ENCODE peak calls at places on chromosome 16, in four cellular contexts. One of them, this sample, is unnamed.

GRCh38 chr16:72399811-72400210 is 227.9 kb upstream of the PMFBP1 start:
- DNase-seq in right atrium auricular region: no peak
- DNase-seq in GM23338: no peak
- DNase-seq in CD4-positive, alpha-beta T cell: no peak
- DNase-seq in this sample: no peak

GRCh38 chr16:70635356-70636016 is 10.9 kb upstream of the IL34 start:
- DNase-seq in right atrium auricular region: no peak
- DNase-seq in GM23338: peak
- DNase-seq in CD4-positive, alpha-beta T cell: no peak
- DNase-seq in this sample: no peak

GRCh38 chr16:27720731-27721547 is 171.0 kb downstream of the KATNIP start:
- DNase-seq in right atrium auricular region: no peak
- DNase-seq in GM23338: no peak
- DNase-seq in CD4-positive, alpha-beta T cell: no peak
- DNase-seq in this sample: peak

GRCh38 chr16:11727945-11728543 is 14.6 kb downstream of the TXNDC11 start:
- DNase-seq in right atrium auricular region: no peak
- DNase-seq in GM23338: no peak
- DNase-seq in CD4-positive, alpha-beta T cell: no peak
- DNase-seq in this sample: no peak

GRCh38 chr16:55056585-55057520 is 126.2 kb downstream of the IRX5 start:
- DNase-seq in right atrium auricular region: no peak
- DNase-seq in GM23338: peak
- DNase-seq in CD4-positive, alpha-beta T cell: no peak
- DNase-seq in this sample: peak

GRCh38 chr16:84890427-84890826 is 70.6 kb downstream of the CRISPLD2 start:
- DNase-seq in right atrium auricular region: no peak
- DNase-seq in GM23338: no peak
- DNase-seq in CD4-positive, alpha-beta T cell: no peak
- DNase-seq in this sample: no peak

GRCh38 chr16:81511371-81511770 is 66.8 kb downstream of the CMIP start:
- DNase-seq in right atrium auricular region: no peak
- DNase-seq in GM23338: no peak
- DNase-seq in CD4-positive, alpha-beta T cell: no peak
- DNase-seq in this sample: no peak

GRCh38 chr16:56616608-56617211 is 8.3 kb downstream of the MT2A start:
- DNase-seq in right atrium auricular region: no peak
- DNase-seq in GM23338: no peak
- DNase-seq in CD4-positive, alpha-beta T cell: no peak
- DNase-seq in this sample: no peak

GRCh38 chr16:89971495-89972243 is 23.1 kb downstream of the DEF8 start:
- DNase-seq in right atrium auricular region: no peak
- DNase-seq in GM23338: no peak
- DNase-seq in CD4-positive, alpha-beta T cell: peak
- DNase-seq in this sample: no peak

GRCh38 chr16:88379694-88380040 is 3.1 kb upstream of the ZNF469 start:
- DNase-seq in right atrium auricular region: no peak
- DNase-seq in GM23338: no peak
- DNase-seq in CD4-positive, alpha-beta T cell: no peak
- DNase-seq in this sample: no peak

GRCh38 chr16:84419730-84420129 is 51.4 kb downstream of the ATP2C2 start:
- DNase-seq in right atrium auricular region: no peak
- DNase-seq in GM23338: no peak
- DNase-seq in CD4-positive, alpha-beta T cell: no peak
- DNase-seq in this sample: no peak

GRCh38 chr16:19266774-19267173 is 18.8 kb upstream of the CLEC19A start:
- DNase-seq in right atrium auricular region: no peak
- DNase-seq in GM23338: no peak
- DNase-seq in CD4-positive, alpha-beta T cell: no peak
- DNase-seq in this sample: no peak

GRCh38 chr16:11796227-11797165 is 562 bp downstream of the ZC3H7A start:
- DNase-seq in right atrium auricular region: peak
- DNase-seq in GM23338: peak
- DNase-seq in CD4-positive, alpha-beta T cell: peak
- DNase-seq in this sample: peak

GRCh38 chr16:30786936-30787612 is at the start of gene ZNF629:
- DNase-seq in right atrium auricular region: peak
- DNase-seq in GM23338: peak
- DNase-seq in CD4-positive, alpha-beta T cell: no peak
- DNase-seq in this sample: peak

GRCh38 chr16:11980167-11980844 is 3.8 kb downstream of the SNX29 start:
- DNase-seq in right atrium auricular region: no peak
- DNase-seq in GM23338: no peak
- DNase-seq in CD4-positive, alpha-beta T cell: no peak
- DNase-seq in this sample: no peak

GRCh38 chr16:82947675-82948074 is 320.9 kb downstream of the CDH13 start:
- DNase-seq in right atrium auricular region: no peak
- DNase-seq in GM23338: no peak
- DNase-seq in CD4-positive, alpha-beta T cell: no peak
- DNase-seq in this sample: no peak

GRCh38 chr16:52851211-52851740 is 201.4 kb downstream of the CHD9NB start:
- DNase-seq in right atrium auricular region: no peak
- DNase-seq in GM23338: no peak
- DNase-seq in CD4-positive, alpha-beta T cell: no peak
- DNase-seq in this sample: no peak

GRCh38 chr16:66375451-66375850 is 9.0 kb downstream of the CDH5 start:
- DNase-seq in right atrium auricular region: no peak
- DNase-seq in GM23338: no peak
- DNase-seq in CD4-positive, alpha-beta T cell: no peak
- DNase-seq in this sample: no peak

GRCh38 chr16:88424536-88425230 is 28.4 kb upstream of the ZFPM1 start:
- DNase-seq in right atrium auricular region: no peak
- DNase-seq in GM23338: no peak
- DNase-seq in CD4-positive, alpha-beta T cell: no peak
- DNase-seq in this sample: no peak

GRCh38 chr16:29994613-29995329 is 646 bp downstream of the HIRIP3 start:
- DNase-seq in right atrium auricular region: no peak
- DNase-seq in GM23338: no peak
- DNase-seq in CD4-positive, alpha-beta T cell: no peak
- DNase-seq in this sample: peak

GRCh38 chr16:75424096-75424762 is 9.1 kb downstream of the CFDP1 start:
- DNase-seq in right atrium auricular region: no peak
- DNase-seq in GM23338: no peak
- DNase-seq in CD4-positive, alpha-beta T cell: no peak
- DNase-seq in this sample: no peak

GRCh38 chr16:30515275-30515674 is 11.1 kb downstream of the ZNF768 start:
- DNase-seq in right atrium auricular region: no peak
- DNase-seq in GM23338: no peak
- DNase-seq in CD4-positive, alpha-beta T cell: no peak
- DNase-seq in this sample: no peak

GRCh38 chr16:15770107-15770506 is 86.7 kb downstream of the MYH11 start:
- DNase-seq in right atrium auricular region: peak
- DNase-seq in GM23338: no peak
- DNase-seq in CD4-positive, alpha-beta T cell: no peak
- DNase-seq in this sample: no peak

GRCh38 chr16:75591001-75591852 is 25.0 kb downstream of the GABARAPL2 start:
- DNase-seq in right atrium auricular region: peak
- DNase-seq in GM23338: peak
- DNase-seq in CD4-positive, alpha-beta T cell: no peak
- DNase-seq in this sample: no peak

GRCh38 chr16:88856122-88856827 is 472 bp downstream of the GALNS start:
- DNase-seq in right atrium auricular region: no peak
- DNase-seq in GM23338: peak
- DNase-seq in CD4-positive, alpha-beta T cell: peak
- DNase-seq in this sample: no peak

GRCh38 chr16:12507366-12507765 is 296.3 kb downstream of the CPPED1 start:
- DNase-seq in right atrium auricular region: no peak
- DNase-seq in GM23338: no peak
- DNase-seq in CD4-positive, alpha-beta T cell: no peak
- DNase-seq in this sample: no peak

GRCh38 chr16:88433632-88434352 is 19.3 kb upstream of the ZFPM1 start:
- DNase-seq in right atrium auricular region: no peak
- DNase-seq in GM23338: no peak
- DNase-seq in CD4-positive, alpha-beta T cell: no peak
- DNase-seq in this sample: no peak

GRCh38 chr16:85057212-85057889 is 29.8 kb downstream of the KIAA0513 start:
- DNase-seq in right atrium auricular region: no peak
- DNase-seq in GM23338: peak
- DNase-seq in CD4-positive, alpha-beta T cell: no peak
- DNase-seq in this sample: peak

GRCh38 chr16:24302636-24303035 is 46.5 kb downstream of the CACNG3 start:
- DNase-seq in right atrium auricular region: no peak
- DNase-seq in GM23338: no peak
- DNase-seq in CD4-positive, alpha-beta T cell: no peak
- DNase-seq in this sample: no peak

GRCh38 chr16:80693553-80693952 is 110.8 kb downstream of the CDYL2 start:
- DNase-seq in right atrium auricular region: no peak
- DNase-seq in GM23338: no peak
- DNase-seq in CD4-positive, alpha-beta T cell: no peak
- DNase-seq in this sample: no peak

GRCh38 chr16:73364413-73364812 is 316.5 kb upstream of the ZFHX3 start:
- DNase-seq in right atrium auricular region: no peak
- DNase-seq in GM23338: no peak
- DNase-seq in CD4-positive, alpha-beta T cell: no peak
- DNase-seq in this sample: no peak

GRCh38 chr16:13896543-13897182 is 23.3 kb upstream of the ERCC4 start:
- DNase-seq in right atrium auricular region: no peak
- DNase-seq in GM23338: peak
- DNase-seq in CD4-positive, alpha-beta T cell: no peak
- DNase-seq in this sample: no peak

GRCh38 chr16:78235168-78235800 is 135.8 kb downstream of the WWOX start:
- DNase-seq in right atrium auricular region: peak
- DNase-seq in GM23338: peak
- DNase-seq in CD4-positive, alpha-beta T cell: peak
- DNase-seq in this sample: peak

GRCh38 chr16:88692861-88693260 is 6.6 kb upstream of the SNAI3 start:
- DNase-seq in right atrium auricular region: no peak
- DNase-seq in GM23338: no peak
- DNase-seq in CD4-positive, alpha-beta T cell: no peak
- DNase-seq in this sample: no peak

GRCh38 chr16:65524997-65525396 is 403.1 kb upstream of the CDH11 start:
- DNase-seq in right atrium auricular region: no peak
- DNase-seq in GM23338: no peak
- DNase-seq in CD4-positive, alpha-beta T cell: no peak
- DNase-seq in this sample: no peak

DNA sequence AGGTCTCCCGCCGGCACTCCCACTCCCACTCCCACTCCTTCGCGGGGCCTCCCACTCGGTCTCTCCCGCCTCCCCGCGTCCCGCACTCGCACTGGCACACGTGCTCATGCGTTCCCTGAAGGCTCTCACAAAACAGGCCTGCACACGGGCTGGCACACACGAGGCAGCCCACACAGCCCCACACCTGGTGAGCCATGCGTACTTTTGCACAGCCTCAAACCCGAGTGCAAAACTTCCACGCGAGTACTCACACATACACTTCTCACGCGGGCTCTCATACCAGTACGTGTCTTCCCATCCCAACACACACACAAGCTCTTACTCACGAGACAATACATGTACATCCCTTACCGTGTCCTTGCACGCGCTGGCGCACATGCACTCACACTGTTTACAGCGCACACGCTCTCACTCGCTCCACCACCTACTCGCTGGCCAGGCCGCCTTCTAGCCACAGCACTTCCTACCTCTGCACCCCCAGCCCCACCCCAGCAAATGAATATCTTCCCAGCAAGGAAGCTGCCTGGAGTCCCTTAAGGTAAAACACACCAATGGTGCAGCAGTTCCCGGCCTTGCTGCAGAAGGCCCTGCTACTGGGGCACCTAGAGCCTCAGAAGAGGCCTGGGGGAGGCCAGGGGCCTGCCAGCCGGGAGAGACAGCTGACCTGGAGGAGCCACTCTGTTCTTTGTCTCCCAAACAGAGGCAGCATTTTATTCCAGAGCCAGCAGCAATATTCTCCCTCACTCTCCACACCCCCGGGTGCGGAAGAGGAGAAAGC is 533 bp upstream of the KIFC3 start:
- DNase-seq in right atrium auricular region: no peak
- DNase-seq in GM23338: peak
- DNase-seq in CD4-positive, alpha-beta T cell: no peak
- DNase-seq in this sample: peak
- H3K27ac ChIP-seq in right atrium auricular region: peak
- H3K27ac ChIP-seq in GM23338: no peak
- H3K27ac ChIP-seq in CD4-positive, alpha-beta T cell: no peak
- H3K27ac ChIP-seq in this sample: peak

GRCh38 chr16:46756772-46757171 is 8.6 kb upstream of the MYLK3 start:
- DNase-seq in right atrium auricular region: no peak
- DNase-seq in GM23338: no peak
- DNase-seq in CD4-positive, alpha-beta T cell: no peak
- DNase-seq in this sample: no peak

GRCh38 chr16:46762583-46762982 is 14.4 kb upstream of the MYLK3 start:
- DNase-seq in right atrium auricular region: no peak
- DNase-seq in GM23338: no peak
- DNase-seq in CD4-positive, alpha-beta T cell: no peak
- DNase-seq in this sample: no peak

GRCh38 chr16:46759309-46759708 is 11.2 kb upstream of the MYLK3 start:
- DNase-seq in right atrium auricular region: no peak
- DNase-seq in GM23338: no peak
- DNase-seq in CD4-positive, alpha-beta T cell: no peak
- DNase-seq in this sample: no peak

GRCh38 chr16:46753015-46753414 is 4.9 kb upstream of the MYLK3 start:
- DNase-seq in right atrium auricular region: no peak
- DNase-seq in GM23338: no peak
- DNase-seq in CD4-positive, alpha-beta T cell: no peak
- DNase-seq in this sample: no peak

GRCh38 chr16:46757339-46758050 is 9.4 kb upstream of the MYLK3 start:
- DNase-seq in right atrium auricular region: peak
- DNase-seq in GM23338: peak
- DNase-seq in CD4-positive, alpha-beta T cell: no peak
- DNase-seq in this sample: no peak
- TF ChIP-seq CTCF in right atrium auricular region: no peak
- TF ChIP-seq CTCF in GM23338: no peak
- TF ChIP-seq CTCF in CD4-positive, alpha-beta T cell: no peak
- TF ChIP-seq CTCF in this sample: no peak

GRCh38 chr16:2930236-2930635 is 18.5 kb downstream of the FLYWCH1 start:
- DNase-seq in right atrium auricular region: no peak
- DNase-seq in GM23338: no peak
- DNase-seq in CD4-positive, alpha-beta T cell: no peak
- DNase-seq in this sample: no peak
- H3K27ac ChIP-seq in right atrium auricular region: no peak
- H3K27ac ChIP-seq in GM23338: no peak
- H3K27ac ChIP-seq in CD4-positive, alpha-beta T cell: no peak
- H3K27ac ChIP-seq in this sample: no peak

DNA sequence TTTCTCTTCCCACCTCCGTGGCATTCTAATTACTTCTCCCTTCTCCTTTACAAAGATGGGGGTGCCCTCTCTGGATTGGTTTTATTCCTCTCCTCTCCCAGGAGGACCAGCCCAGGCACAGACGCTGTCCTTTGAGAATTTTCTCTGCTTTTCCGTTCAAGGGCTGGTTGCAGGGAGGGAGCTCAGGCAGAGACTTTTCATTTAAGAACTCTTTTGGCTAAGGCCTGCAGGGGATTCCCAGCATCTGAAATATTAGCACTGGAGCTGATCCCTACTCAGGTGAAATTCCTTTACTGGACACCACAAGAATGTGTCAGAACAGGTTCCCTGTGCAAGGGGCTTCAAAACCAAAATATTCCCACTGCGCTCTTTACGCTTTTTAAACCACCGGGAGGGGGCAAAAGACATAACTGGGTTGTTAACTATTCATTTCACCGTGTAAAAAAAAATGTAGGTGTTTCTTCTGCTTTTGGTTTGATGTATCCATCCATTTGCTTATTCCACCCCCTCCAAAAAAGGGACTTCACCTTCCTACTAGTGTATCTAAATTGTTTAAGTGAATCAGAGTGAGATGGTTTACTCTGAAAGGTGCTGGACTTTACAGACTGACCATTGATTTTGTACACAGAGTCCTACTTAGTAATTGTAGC is 1.4 kb downstream of the NFAT5 start:
- DNase-seq in right atrium auricular region: no peak
- DNase-seq in GM23338: no peak
- DNase-seq in CD4-positive, alpha-beta T cell: no peak
- DNase-seq in this sample: no peak
- TF ChIP-seq CTCF in right atrium auricular region: no peak
- TF ChIP-seq CTCF in GM23338: peak
- TF ChIP-seq CTCF in CD4-positive, alpha-beta T cell: no peak
- TF ChIP-seq CTCF in this sample: no peak